ENCODE peak calls at places on chromosome 7, in seven cellular contexts. M, D, C, N, O, H and G are unnamed samples.

GRCh38 chr7:116598278-116598677 is 73.4 kb downstream of the CAV1 start:
- DNase-seq in M (no peak), D (no peak), C (no peak), N (no peak), O (no peak), H (peak), G (no peak)

GRCh38 chr7:115417662-115418061 is 495.8 kb downstream of the MDFIC start:
- DNase-seq in M (no peak), D (no peak), C (no peak), N (no peak), O (no peak), H (no peak), G (no peak)

GRCh38 chr7:26458751-26459150 is 167.1 kb downstream of the SNX10 start:
- DNase-seq in M (no peak), D (no peak), C (no peak), N (no peak), O (no peak), H (no peak), G (no peak)

GRCh38 chr7:136585954-136586670 is 282.3 kb upstream of the CHRM2 start:
- DNase-seq in M (no peak), D (no peak), C (no peak), N (no peak), O (no peak), H (no peak), G (no peak)

GRCh38 chr7:136956232-136956631 is 87.8 kb downstream of the CHRM2 start:
- DNase-seq in M (no peak), D (peak), C (peak), N (no peak), O (peak), H (peak), G (peak)

GRCh38 chr7:105011771-105012502 is 2.1 kb upstream of the KMT2E start:
- DNase-seq in M (no peak), D (no peak), C (no peak), N (no peak), O (no peak), H (no peak), G (no peak)

GRCh38 chr7:5082806-5083205 is 37.1 kb downstream of the RBAK start:
- DNase-seq in M (no peak), D (no peak), C (no peak), N (no peak), O (no peak), H (no peak), G (no peak)

GRCh38 chr7:135970682-135971365 is 6.3 kb downstream of the MTPN start:
- DNase-seq in M (no peak), D (no peak), C (no peak), N (no peak), O (no peak), H (no peak), G (no peak)

GRCh38 chr7:77570330-77571011 is 33.4 kb downstream of the PTPN12 start:
- DNase-seq in M (no peak), D (peak), C (peak), N (no peak), O (peak), H (peak), G (peak)

GRCh38 chr7:159143780-159144755 is 599 bp downstream of the VIPR2 start:
- DNase-seq in M (peak), D (peak), C (no peak), N (no peak), O (no peak), H (peak), G (no peak)
- H3K4me3 ChIP-seq in M (peak), D (no peak), C (no peak), N (peak), O (no peak), H (no peak), G (no peak)

GRCh38 chr7:37205451-37205850 is 243.2 kb downstream of the ELMO1 start:
- DNase-seq in M (no peak), D (no peak), C (no peak), N (no peak), O (no peak), H (no peak), G (no peak)

GRCh38 chr7:37201003-37201875 is 247.4 kb downstream of the ELMO1 start:
- DNase-seq in M (peak), D (peak), C (peak), N (peak), O (peak), H (peak), G (peak)

GRCh38 chr7:37198188-37198905 is 250.3 kb downstream of the ELMO1 start:
- DNase-seq in M (no peak), D (no peak), C (no peak), N (no peak), O (no peak), H (no peak), G (no peak)

GRCh38 chr7:37198906-37199485 is 249.7 kb downstream of the ELMO1 start:
- DNase-seq in M (peak), D (peak), C (peak), N (peak), O (peak), H (peak), G (peak)

GRCh38 chr7:37201876-37202198 is 246.8 kb downstream of the ELMO1 start:
- DNase-seq in M (no peak), D (no peak), C (no peak), N (no peak), O (no peak), H (no peak), G (no peak)
- TF ChIP-seq CTCF in M (no peak), D (no peak), C (no peak), N (no peak), O (no peak), H (no peak), G (no peak)

GRCh38 chr7:122766593-122766992 is 63.9 kb upstream of the RNF148 start:
- DNase-seq in M (no peak), D (no peak), C (no peak), N (no peak), O (no peak), H (no peak), G (no peak)

GRCh38 chr7:122764902-122765301 is 62.2 kb upstream of the RNF148 start:
- DNase-seq in M (no peak), D (no peak), C (no peak), N (no peak), O (no peak), H (no peak), G (no peak)

GRCh38 chr7:122767339-122767738 is 64.6 kb upstream of the RNF148 start:
- DNase-seq in M (no peak), D (no peak), C (no peak), N (no peak), O (no peak), H (no peak), G (no peak)

GRCh38 chr7:122770943-122771342 is 68.2 kb upstream of the RNF148 start:
- DNase-seq in M (no peak), D (no peak), C (no peak), N (no peak), O (no peak), H (no peak), G (no peak)

DNA sequence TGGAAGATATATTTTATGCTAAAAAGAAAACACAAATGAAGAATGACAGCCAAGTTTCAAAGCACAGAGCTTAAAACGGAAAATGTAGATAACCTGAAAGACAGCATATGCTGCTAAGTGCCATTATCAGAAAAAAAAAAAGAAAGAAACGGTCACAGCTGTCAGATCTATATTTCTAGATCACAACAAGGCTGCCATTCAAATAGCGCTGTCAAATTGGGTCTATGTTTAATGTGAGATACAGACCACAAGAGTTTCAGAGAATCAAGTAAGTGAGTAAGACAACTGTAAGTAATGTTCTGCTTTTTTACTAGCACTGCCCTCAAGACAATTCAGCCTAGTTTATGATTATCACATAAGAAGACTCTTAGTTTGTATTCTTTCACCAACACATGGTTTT is 66.1 kb upstream of the RNF148 start:
- DNase-seq in M (no peak), D (no peak), C (no peak), N (no peak), O (no peak), H (no peak), G (no peak)
- H3K4me3 ChIP-seq in M (no peak), D (no peak), C (no peak), N (no peak), O (no peak), H (no peak), G (no peak)

GRCh38 chr7:12686234-12686893 is 1.1 kb upstream of the ARL4A start:
- DNase-seq in M (peak), D (peak), C (peak), N (peak), O (peak), H (peak), G (no peak)

GRCh38 chr7:12684186-12684585 is 3.2 kb upstream of the ARL4A start:
- DNase-seq in M (no peak), D (no peak), C (no peak), N (no peak), O (no peak), H (no peak), G (no peak)

GRCh38 chr7:12684733-12685132 is 2.7 kb upstream of the ARL4A start:
- DNase-seq in M (no peak), D (no peak), C (no peak), N (no peak), O (no peak), H (no peak), G (no peak)

GRCh38 chr7:12686894-12687212 is 580 bp upstream of the ARL4A start:
- DNase-seq in M (no peak), D (no peak), C (no peak), N (no peak), O (no peak), H (no peak), G (no peak)

GRCh38 chr7:12685550-12685949 is 1.9 kb upstream of the ARL4A start:
- DNase-seq in M (no peak), D (peak), C (peak), N (peak), O (peak), H (peak), G (no peak)
- TF ChIP-seq CTCF in M (peak), D (peak), C (peak), N (peak), O (peak), H (peak), G (peak)

GRCh38 chr7:47670738-47671137 is 88.8 kb upstream of the TNS3 start:
- DNase-seq in M (peak), D (no peak), C (no peak), N (no peak), O (no peak), H (no peak), G (no peak)

GRCh38 chr7:47672966-47673365 is 91.1 kb upstream of the TNS3 start:
- DNase-seq in M (no peak), D (no peak), C (no peak), N (no peak), O (no peak), H (peak), G (no peak)

GRCh38 chr7:47672267-47672920 is 90.5 kb upstream of the TNS3 start:
- DNase-seq in M (no peak), D (no peak), C (no peak), N (no peak), O (no peak), H (no peak), G (no peak)

GRCh38 chr7:47669178-47669878 is 87.4 kb upstream of the TNS3 start:
- DNase-seq in M (peak), D (peak), C (peak), N (peak), O (peak), H (peak), G (peak)

GRCh38 chr7:47671358-47671757 is 89.4 kb upstream of the TNS3 start:
- DNase-seq in M (no peak), D (no peak), C (no peak), N (no peak), O (no peak), H (no peak), G (no peak)
- H3K4me3 ChIP-seq in M (no peak), D (no peak), C (no peak), N (no peak), O (no peak), H (no peak), G (no peak)

DNA sequence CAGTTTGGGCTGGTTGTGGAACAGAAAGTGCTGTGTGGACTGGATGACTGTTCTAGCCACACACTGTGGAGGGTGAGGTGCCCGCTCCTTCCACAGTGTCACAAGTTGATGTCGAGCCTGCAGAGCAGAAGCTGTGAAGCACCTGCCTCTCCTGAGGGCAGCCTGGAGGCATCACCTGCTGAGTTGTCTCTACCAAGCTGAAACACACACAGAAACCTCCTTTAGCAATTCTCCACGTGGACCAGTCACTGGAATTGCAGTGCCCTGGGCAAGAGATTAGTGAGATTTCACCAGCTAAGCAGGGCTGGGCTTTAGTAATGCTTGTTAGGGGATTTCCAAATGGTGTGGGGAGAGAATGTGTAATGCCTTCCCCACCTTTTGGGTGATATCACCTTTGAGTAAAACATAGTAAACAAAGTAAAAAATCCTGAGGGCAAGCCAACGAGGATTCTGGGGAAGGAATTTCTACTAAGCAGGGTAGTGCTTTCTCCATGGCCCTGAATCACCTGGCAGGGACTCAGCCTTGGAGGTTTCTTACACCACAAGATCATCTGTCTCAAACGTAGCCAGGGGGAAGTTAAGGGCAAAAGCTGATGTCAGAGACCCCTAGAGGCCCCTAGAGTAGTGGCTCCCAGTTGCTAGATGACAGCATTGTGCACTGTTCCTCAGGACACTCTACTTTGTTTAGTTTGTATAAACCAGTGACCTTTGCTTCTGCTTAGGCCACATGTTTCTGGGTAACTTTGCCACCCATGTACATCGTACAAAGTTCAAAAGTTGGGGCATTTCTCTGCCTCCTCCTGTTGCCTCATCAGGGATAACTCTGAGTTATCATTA is 233.1 kb upstream of the IGFBP3 start:
- DNase-seq in M (no peak), D (no peak), C (peak), N (no peak), O (no peak), H (no peak), G (no peak)
- TF ChIP-seq CTCF in M (no peak), D (no peak), C (no peak), N (no peak), O (no peak), H (no peak), G (no peak)